ENCODE peak calls at places on chromosomes 7 and 10, in six cellular contexts. One of them, this sample, is unnamed.
A peak's percentile ranks its signal among the peaks of the same experiment; 100 is the strongest.

GRCh38 chr10:127353544-127353943 is 157.2 kb upstream of the INSYN2A start:
- DNase-seq in RPMI8226: no peak
- DNase-seq in substantia nigra: no peak
- DNase-seq in body of pancreas: no peak
- DNase-seq in left ventricle myocardium inferior: no peak
- DNase-seq in mammary epithelial cell: no peak
- DNase-seq in this sample: no peak

GRCh38 chr10:61197022-61197421 is 253.0 kb upstream of the RHOBTB1 start:
- DNase-seq in substantia nigra: no peak
- DNase-seq in body of pancreas: no peak
- DNase-seq in RPMI8226: no peak
- DNase-seq in left ventricle myocardium inferior: no peak
- DNase-seq in mammary epithelial cell: no peak
- DNase-seq in this sample: no peak

GRCh38 chr7:106029941-106030340 is 66.9 kb downstream of the CDHR3 start:
- DNase-seq in left ventricle myocardium inferior: no peak
- DNase-seq in substantia nigra: no peak
- DNase-seq in RPMI8226: peak; percentile 45
- DNase-seq in body of pancreas: no peak
- DNase-seq in mammary epithelial cell: no peak
- DNase-seq in this sample: no peak

GRCh38 chr7:139439375-139439774 is 44.1 kb downstream of the KLRG2 start:
- DNase-seq in substantia nigra: no peak
- DNase-seq in mammary epithelial cell: no peak
- DNase-seq in left ventricle myocardium inferior: no peak
- DNase-seq in body of pancreas: no peak
- DNase-seq in RPMI8226: no peak
- DNase-seq in this sample: no peak

GRCh38 chr10:70274643-70275042 is 9.2 kb downstream of the NPFFR1 start:
- DNase-seq in left ventricle myocardium inferior: no peak
- DNase-seq in substantia nigra: peak; percentile 54
- DNase-seq in body of pancreas: no peak
- DNase-seq in mammary epithelial cell: no peak
- DNase-seq in RPMI8226: peak; percentile 57
- DNase-seq in this sample: no peak

GRCh38 chr7:116633131-116633988 is 38.6 kb upstream of the MET start:
- DNase-seq in RPMI8226: no peak
- DNase-seq in substantia nigra: no peak
- DNase-seq in left ventricle myocardium inferior: no peak
- DNase-seq in body of pancreas: no peak
- DNase-seq in mammary epithelial cell: peak; percentile 95
- DNase-seq in this sample: peak; percentile 67

GRCh38 chr10:63385254-63385653 is 80.5 kb downstream of the JMJD1C start:
- DNase-seq in left ventricle myocardium inferior: no peak
- DNase-seq in body of pancreas: no peak
- DNase-seq in mammary epithelial cell: no peak
- DNase-seq in RPMI8226: no peak
- DNase-seq in substantia nigra: no peak
- DNase-seq in this sample: no peak

GRCh38 chr7:66682350-66683093 is 53.8 kb downstream of the KCTD7 start:
- DNase-seq in body of pancreas: peak; percentile 41
- DNase-seq in left ventricle myocardium inferior: no peak
- DNase-seq in mammary epithelial cell: peak; percentile 41
- DNase-seq in RPMI8226: no peak
- DNase-seq in substantia nigra: no peak
- DNase-seq in this sample: peak; percentile 25

GRCh38 chr10:131574363-131574706 is 262.8 kb upstream of the TCERG1L start:
- DNase-seq in left ventricle myocardium inferior: no peak
- DNase-seq in substantia nigra: no peak
- DNase-seq in body of pancreas: no peak
- DNase-seq in RPMI8226: no peak
- DNase-seq in mammary epithelial cell: no peak
- DNase-seq in this sample: no peak

GRCh38 chr7:39042706-39043105 is 65.0 kb downstream of the POU6F2 start:
- DNase-seq in body of pancreas: no peak
- DNase-seq in left ventricle myocardium inferior: no peak
- DNase-seq in RPMI8226: no peak
- DNase-seq in substantia nigra: no peak
- DNase-seq in mammary epithelial cell: no peak
- DNase-seq in this sample: no peak

GRCh38 chr7:157411580-157411979 is 74.8 kb downstream of the DNAJB6 start:
- DNase-seq in body of pancreas: no peak
- DNase-seq in substantia nigra: no peak
- DNase-seq in mammary epithelial cell: no peak
- DNase-seq in left ventricle myocardium inferior: peak; percentile 9
- DNase-seq in RPMI8226: no peak
- DNase-seq in this sample: no peak

GRCh38 chr7:75704928-75705327 is 33.8 kb downstream of the HIP1 start:
- DNase-seq in RPMI8226: no peak
- DNase-seq in left ventricle myocardium inferior: no peak
- DNase-seq in substantia nigra: no peak
- DNase-seq in body of pancreas: no peak
- DNase-seq in mammary epithelial cell: no peak
- DNase-seq in this sample: no peak

GRCh38 chr7:3162286-3162685 is 118.6 kb upstream of the CARD11 start:
- DNase-seq in left ventricle myocardium inferior: no peak
- DNase-seq in RPMI8226: no peak
- DNase-seq in substantia nigra: no peak
- DNase-seq in body of pancreas: no peak
- DNase-seq in mammary epithelial cell: no peak
- DNase-seq in this sample: no peak

GRCh38 chr7:104805449-104806317 is 208.3 kb upstream of the KMT2E start:
- DNase-seq in left ventricle myocardium inferior: no peak
- DNase-seq in RPMI8226: no peak
- DNase-seq in body of pancreas: no peak
- DNase-seq in mammary epithelial cell: no peak
- DNase-seq in substantia nigra: peak; percentile 13
- DNase-seq in this sample: no peak

GRCh38 chr7:107939472-107940145 is 48.6 kb downstream of the DLD start:
- DNase-seq in mammary epithelial cell: no peak
- DNase-seq in body of pancreas: no peak
- DNase-seq in substantia nigra: no peak
- DNase-seq in RPMI8226: no peak
- DNase-seq in left ventricle myocardium inferior: peak; percentile 71
- DNase-seq in this sample: no peak

GRCh38 chr7:33905389-33906032 is at the start of gene BMPER:
- DNase-seq in left ventricle myocardium inferior: peak; percentile 18
- DNase-seq in body of pancreas: peak; percentile 46
- DNase-seq in substantia nigra: no peak
- DNase-seq in mammary epithelial cell: peak; percentile 37
- DNase-seq in RPMI8226: no peak
- DNase-seq in this sample: peak; percentile 53

GRCh38 chr7:30168800-30169584 is 34.2 kb downstream of the MTURN start:
- DNase-seq in substantia nigra: no peak
- DNase-seq in left ventricle myocardium inferior: no peak
- DNase-seq in RPMI8226: no peak
- DNase-seq in body of pancreas: no peak
- DNase-seq in mammary epithelial cell: peak; percentile 98
- DNase-seq in this sample: no peak

GRCh38 chr7:10473569-10473968 is 500.1 kb upstream of the PHF14 start:
- DNase-seq in mammary epithelial cell: no peak
- DNase-seq in RPMI8226: no peak
- DNase-seq in body of pancreas: no peak
- DNase-seq in substantia nigra: no peak
- DNase-seq in left ventricle myocardium inferior: no peak
- DNase-seq in this sample: no peak

GRCh38 chr7:141409911-141410329 is 141.3 kb upstream of the AGK start:
- DNase-seq in body of pancreas: no peak
- DNase-seq in substantia nigra: peak; percentile 34
- DNase-seq in left ventricle myocardium inferior: no peak
- DNase-seq in RPMI8226: no peak
- DNase-seq in mammary epithelial cell: no peak
- DNase-seq in this sample: no peak

GRCh38 chr7:68088894-68089293 is 1092.3 kb downstream of the TYW1 start:
- DNase-seq in mammary epithelial cell: no peak
- DNase-seq in left ventricle myocardium inferior: no peak
- DNase-seq in substantia nigra: no peak
- DNase-seq in body of pancreas: no peak
- DNase-seq in RPMI8226: no peak
- DNase-seq in this sample: no peak